ENCODE peak calls at places on chromosomes 7 and 10, in nine cellular contexts. H, S, T, O, R, Q, M, X and J are unnamed samples. For H3K4me1, the result is how much of the 10 kb centered on the place peaks cover.

GRCh38 chr7:103683348-103683747 is 237.3 kb upstream of the SLC26A5 start:
- DNase-seq in R (no peak), M (no peak), H (no peak), X (no peak), T (no peak), Q (no peak), O (no peak), S (no peak), J (no peak)

GRCh38 chr7:24732646-24733413 is 24.4 kb downstream of the GSDME start:
- DNase-seq in R (no peak), H (peak), O (no peak), T (no peak), X (no peak), M (no peak), S (no peak), Q (no peak), J (no peak)

GRCh38 chr10:3538291-3538849 is 246.6 kb downstream of the KLF6 start:
- DNase-seq in S (no peak), R (no peak), M (no peak), O (no peak), Q (no peak), X (no peak), H (no peak), T (no peak), J (no peak)

GRCh38 chr10:48543445-48543844 is 61.4 kb downstream of the ARHGAP22 start:
- DNase-seq in S (no peak), X (no peak), O (no peak), Q (no peak), M (no peak), R (no peak), T (no peak), H (no peak), J (no peak)

GRCh38 chr7:111842489-111842888 is 280.2 kb upstream of the IMMP2L start:
- DNase-seq in R (no peak), T (no peak), S (no peak), H (no peak), O (no peak), X (no peak), M (no peak), Q (no peak), J (no peak)

GRCh38 chr7:767941-768729 is 41.1 kb upstream of the PRKAR1B start:
- DNase-seq in M (no peak), X (no peak), Q (no peak), H (peak), O (no peak), R (peak), S (peak), T (peak), J (peak)

GRCh38 chr7:74051629-74052410 is 23.8 kb downstream of the ELN start:
- DNase-seq in H (peak), R (no peak), O (no peak), X (peak), T (peak), Q (no peak), S (peak), M (peak), J (no peak)

GRCh38 chr10:93160829-93161228 is 87.1 kb downstream of the CYP26A1 start:
- DNase-seq in O (no peak), X (peak), M (no peak), R (no peak), T (no peak), H (peak), S (no peak), Q (peak), J (no peak)

GRCh38 chr7:46059308-46060020 is 138.4 kb upstream of the IGFBP3 start:
- DNase-seq in Q (peak), S (no peak), O (no peak), X (peak), M (no peak), T (no peak), R (peak), H (no peak), J (no peak)

GRCh38 chr7:8378349-8379019 is 54.9 kb upstream of the NXPH1 start:
- DNase-seq in Q (no peak), S (no peak), O (no peak), T (peak), R (no peak), M (no peak), X (no peak), H (no peak), J (no peak)

GRCh38 chr7:77536017-77536412 is 1.1 kb upstream of the PTPN12 start:
- DNase-seq in S (no peak), M (no peak), H (no peak), X (no peak), T (no peak), Q (no peak), R (no peak), O (no peak), J (no peak)

GRCh38 chr7:76196786-76197185 is 4.9 kb upstream of the SRRM3 start:
- DNase-seq in M (no peak), O (no peak), X (no peak), H (no peak), T (no peak), Q (no peak), S (no peak), R (no peak), J (no peak)

GRCh38 chr7:83588602-83589240 is 60.2 kb downstream of the SEMA3E start:
- DNase-seq in S (no peak), O (no peak), X (no peak), R (no peak), Q (no peak), M (no peak), T (peak), H (no peak), J (no peak)

GRCh38 chr10:86363184-86363832 is 3.3 kb downstream of the GRID1 start:
- DNase-seq in R (no peak), T (no peak), S (peak), M (peak), X (peak), H (no peak), Q (peak), O (no peak), J (peak)

GRCh38 chr7:149546331-149546730 is 48.7 kb upstream of the ZNF746 start:
- DNase-seq in S (no peak), Q (no peak), R (no peak), O (no peak), H (no peak), X (no peak), M (no peak), T (no peak), J (no peak)

GRCh38 chr10:29397221-29397620 is 108.4 kb downstream of the LYZL1 start:
- DNase-seq in Q (no peak), M (no peak), R (no peak), T (no peak), X (no peak), O (no peak), H (no peak), S (no peak), J (no peak)

GRCh38 chr10:112775892-112776679 is 174.0 kb upstream of the TCF7L2 start:
- DNase-seq in T (peak), M (no peak), X (no peak), R (no peak), S (no peak), Q (no peak), O (no peak), H (no peak), J (no peak)

GRCh38 chr7:30896783-30897617 is 14.7 kb upstream of the AQP1 start:
- DNase-seq in M (peak), H (no peak), X (no peak), S (no peak), O (no peak), T (no peak), Q (no peak), R (no peak), J (no peak)

GRCh38 chr7:142791502-142791901 is 20.7 kb downstream of the PRSS2 start:
- DNase-seq in O (no peak), H (no peak), Q (no peak), X (no peak), M (no peak), R (no peak), S (no peak), T (no peak), J (no peak)

GRCh38 chr7:155961241-155962190 is 149.3 kb upstream of the SHH start:
- DNase-seq in Q (no peak), X (no peak), T (no peak), O (no peak), H (no peak), S (no peak), M (peak), R (no peak), J (no peak)

GRCh38 chr10:110577056-110577455 is 9.6 kb downstream of the SMC3 start:
- DNase-seq in O (no peak), H (peak), T (no peak), S (no peak), M (no peak), X (no peak), R (no peak), Q (no peak), J (no peak)

GRCh38 chr7:121800916-121801675 is 71.9 kb upstream of the PTPRZ1 start:
- DNase-seq in O (no peak), T (no peak), H (no peak), X (no peak), R (no peak), Q (no peak), M (no peak), S (no peak), J (no peak)

GRCh38 chr10:130570119-130570518 is 433.9 kb downstream of the GLRX3 start:
- DNase-seq in Q (no peak), X (no peak), O (no peak), H (no peak), S (no peak), R (no peak), M (no peak), T (no peak), J (no peak)

GRCh38 chr10:126255313-126255712 is 133.0 kb downstream of the ADAM12 start:
- DNase-seq in R (no peak), X (no peak), Q (no peak), S (no peak), O (no peak), H (no peak), T (no peak), M (no peak), J (no peak)

GRCh38 chr7:84354866-84355265 is 160.3 kb upstream of the SEMA3A start:
- DNase-seq in X (no peak), H (no peak), Q (no peak), O (no peak), M (no peak), T (no peak), R (no peak), S (no peak), J (no peak)

GRCh38 chr7:26705567-26705966 is 158.8 kb downstream of the SKAP2 start:
- DNase-seq in T (peak), H (peak), Q (no peak), O (no peak), X (no peak), S (no peak), R (peak), M (no peak), J (no peak)

GRCh38 chr7:128699196-128699712 is 27.2 kb downstream of the GARIN1A start:
- DNase-seq in Q (no peak), R (no peak), M (no peak), S (no peak), T (no peak), H (no peak), X (no peak), O (no peak), J (no peak)

GRCh38 chr7:152912511-152912910 is 153.0 kb downstream of the ACTR3B start:
- DNase-seq in O (no peak), H (no peak), R (no peak), Q (no peak), T (no peak), M (no peak), X (no peak), S (no peak), J (no peak)

GRCh38 chr7:144027070-144027469 is 21.7 kb upstream of the OR2A5 start:
- DNase-seq in R (no peak), X (no peak), M (no peak), Q (no peak), S (no peak), O (no peak), T (peak), H (peak), J (no peak)

GRCh38 chr7:107972075-107972482 is 30.9 kb downstream of the LAMB1 start:
- DNase-seq in H (peak), S (no peak), X (no peak), M (no peak), O (no peak), R (peak), T (peak), Q (peak), J (peak)

GRCh38 chr10:30813872-30814471 is 184.4 kb upstream of the LYZL2 start:
- DNase-seq in R (no peak), S (no peak), Q (no peak), M (no peak), X (no peak), O (no peak), T (no peak), H (peak), J (no peak)

GRCh38 chr7:153457796-153458195 is 594.4 kb upstream of the DPP6 start:
- DNase-seq in T (no peak), X (no peak), S (no peak), R (peak), M (no peak), Q (no peak), O (no peak), H (no peak), J (no peak)

GRCh38 chr7:7565746-7566650 is 686 bp upstream of the MIOS start:
- DNase-seq in M (peak), X (no peak), O (no peak), Q (no peak), R (no peak), T (peak), H (no peak), S (peak), J (no peak)

GRCh38 chr7:41416208-41416595 is 286.7 kb downstream of the INHBA start:
- DNase-seq in X (no peak), M (no peak), H (peak), Q (no peak), O (no peak), T (no peak), S (no peak), R (no peak), J (no peak)

GRCh38 chr7:78578701-78579100 is 780.1 kb downstream of the PHTF2 start:
- DNase-seq in T (no peak), Q (no peak), M (no peak), X (no peak), R (no peak), S (no peak), H (no peak), O (no peak), J (no peak)

GRCh38 chr7:78571292-78571691 is 772.7 kb downstream of the PHTF2 start:
- DNase-seq in R (no peak), S (no peak), T (no peak), Q (no peak), X (no peak), O (no peak), H (no peak), M (no peak), J (no peak)

DNA sequence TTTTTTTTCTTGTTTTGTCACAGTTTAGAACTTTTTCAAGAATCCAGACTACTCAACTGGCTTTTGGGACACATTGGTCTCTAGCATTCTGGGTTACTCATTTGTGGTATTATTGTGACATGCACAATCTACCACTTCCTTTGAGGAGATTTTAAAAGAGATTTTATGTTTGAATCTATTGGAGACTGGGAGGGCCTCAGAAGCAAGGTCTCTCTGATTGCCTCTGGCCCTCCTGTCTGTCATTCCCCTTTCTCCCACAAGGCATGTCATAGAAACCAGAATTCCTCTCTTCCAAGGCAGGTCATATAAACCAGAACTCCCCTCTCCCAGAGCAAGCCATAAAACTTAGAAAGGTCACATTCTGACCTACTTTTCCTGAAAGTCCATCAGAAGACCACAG is 777.6 kb downstream of the PHTF2 start:
- DNase-seq in H (no peak), Q (no peak), R (no peak), O (no peak), T (no peak), S (no peak), X (no peak), M (no peak), J (no peak)
- TF ChIP-seq CTCF in H (no peak), Q (no peak), R (no peak), O (no peak), T (no peak), S (no peak), X (no peak), M (no peak), J (no peak)

DNA sequence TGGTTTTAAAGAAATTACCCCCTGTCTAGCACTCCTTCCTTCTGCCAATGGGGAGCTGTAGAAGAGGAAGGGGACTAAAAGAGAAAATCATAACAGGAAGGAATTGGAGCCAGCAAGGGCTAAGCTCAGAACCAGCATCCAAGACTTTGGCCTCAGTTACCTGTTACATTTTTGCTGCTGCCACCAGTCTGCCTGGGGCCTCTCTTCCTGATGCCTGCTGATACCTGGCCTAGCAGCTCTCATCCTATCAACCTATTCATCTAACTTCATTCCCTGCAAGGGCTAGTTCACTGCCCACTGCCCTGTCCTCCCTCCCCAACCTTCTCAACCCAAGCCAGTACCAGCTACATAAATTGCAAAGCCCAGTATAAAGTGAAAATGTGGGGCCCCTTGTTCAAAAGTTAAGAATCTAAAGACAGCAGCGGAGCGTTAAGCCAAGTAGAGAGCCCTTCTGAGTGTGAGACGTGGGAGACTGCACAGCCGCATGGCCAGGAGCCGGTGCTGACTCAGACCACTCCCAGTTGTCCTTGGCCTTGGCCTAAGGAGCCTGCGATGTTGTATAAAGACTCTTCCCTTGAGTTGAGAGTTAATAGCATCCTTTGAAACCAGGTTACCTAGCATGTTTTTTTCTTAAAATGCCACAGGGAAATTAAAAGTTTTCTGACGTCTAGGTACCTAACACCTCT is 13.2 kb upstream of the AOC1 start:
- DNase-seq in O (no peak), H (no peak), R (no peak), Q (no peak), X (no peak), M (no peak), S (no peak), T (no peak), J (peak)
- H3K4me1 ChIP-seq in O (under half), H (under half), R (under half), Q (under half), X (under half), M (under half), S (under half), T (under half), J (under half)

DNA sequence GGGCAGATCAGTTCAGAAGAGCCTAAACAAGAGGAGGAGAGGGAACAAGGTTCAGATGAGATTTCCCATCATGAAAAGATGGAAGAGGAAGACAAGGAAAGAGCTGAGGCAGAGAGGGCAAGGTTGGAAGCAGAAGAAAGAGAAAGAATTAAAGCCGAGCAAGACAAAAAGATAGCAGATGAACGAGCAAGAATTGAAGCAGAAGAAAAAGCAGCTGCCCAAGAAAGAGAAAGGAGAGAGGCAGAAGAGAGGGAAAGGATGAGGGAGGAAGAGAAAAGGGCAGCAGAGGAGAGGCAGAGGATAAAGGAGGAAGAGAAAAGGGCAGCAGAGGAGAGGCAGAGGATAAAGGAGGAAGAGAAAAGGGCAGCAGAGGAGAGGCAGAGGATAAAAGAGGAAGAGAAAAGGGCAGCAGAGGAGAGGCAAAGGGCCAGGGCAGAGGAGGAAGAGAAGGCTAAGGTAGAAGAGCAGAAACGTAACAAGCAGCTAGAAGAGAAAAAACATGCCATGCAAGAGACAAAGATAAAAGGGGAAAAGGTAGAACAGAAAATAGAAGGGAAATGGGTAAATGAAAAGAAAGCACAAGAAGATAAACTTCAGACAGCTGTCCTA is 52.7 kb upstream of the AGBL3 start:
- DNase-seq in R (no peak), X (no peak), Q (no peak), M (no peak), O (no peak), T (no peak), S (no peak), H (no peak), J (no peak)
- H3K27ac ChIP-seq in R (peak), X (no peak), Q (peak), M (peak), O (peak), T (no peak), S (peak), H (peak), J (peak)

DNA sequence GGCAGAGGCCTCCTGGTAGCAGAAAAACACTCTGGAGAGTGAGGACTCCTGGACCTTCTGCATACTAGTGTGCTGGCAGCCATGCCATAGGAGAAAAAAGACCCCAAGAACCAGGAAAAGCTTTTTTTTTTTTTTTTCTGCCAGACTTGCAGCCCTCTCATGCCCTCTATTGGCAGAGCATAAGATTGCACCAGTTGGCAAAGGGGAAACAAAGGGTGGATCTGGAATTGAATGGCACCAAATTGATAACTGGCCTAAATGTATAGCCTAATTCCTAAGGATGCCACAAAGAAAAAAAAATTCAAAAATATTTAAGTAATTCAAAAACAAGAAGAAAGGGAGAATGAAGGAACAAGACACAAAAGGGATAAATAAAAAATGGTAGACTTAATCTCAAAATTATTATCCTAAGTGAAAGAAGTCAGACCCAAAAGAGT is 112.5 kb upstream of the GHITM start:
- DNase-seq in Q (no peak), O (no peak), M (no peak), S (no peak), H (no peak), X (no peak), T (peak), R (no peak), J (no peak)
- TF ChIP-seq CTCF in Q (peak), O (peak), M (peak), S (peak), H (peak), X (peak), T (peak), R (no peak), J (no peak)

GRCh38 chr10:23172429-23172828 is 19.7 kb upstream of the PTF1A start:
- DNase-seq in R (no peak), X (no peak), S (no peak), H (no peak), O (no peak), M (no peak), T (peak), Q (no peak), J (no peak)
- H3K4me1 ChIP-seq in R (under half), X (under half), S (under half), H (under half), O (under half), M (under half), T (under half), Q (under half), J (under half)

GRCh38 chr10:124997791-124998623 is 56.1 kb downstream of the ZRANB1 start:
- DNase-seq in R (peak), T (no peak), Q (no peak), O (no peak), X (peak), M (no peak), H (no peak), S (peak), J (peak)

GRCh38 chr10:124997246-124997790 is 55.4 kb downstream of the ZRANB1 start:
- DNase-seq in M (no peak), R (peak), T (no peak), H (no peak), S (no peak), Q (no peak), X (no peak), O (no peak), J (no peak)

GRCh38 chr10:125000366-125001312 is 58.7 kb downstream of the ZRANB1 start:
- DNase-seq in S (no peak), O (no peak), T (peak), H (peak), X (no peak), M (no peak), Q (no peak), R (peak), J (peak)

GRCh38 chr10:124999433-125000365 is 57.8 kb downstream of the ZRANB1 start:
- DNase-seq in R (peak), Q (peak), O (no peak), T (peak), X (peak), M (peak), H (peak), S (peak), J (peak)

GRCh38 chr10:124998624-124999291 is 56.8 kb downstream of the ZRANB1 start:
- DNase-seq in H (no peak), T (no peak), Q (no peak), M (no peak), S (peak), R (peak), X (no peak), O (no peak), J (peak)
- H3K27ac ChIP-seq in H (peak), T (peak), Q (peak), M (no peak), S (peak), R (peak), X (peak), O (no peak), J (peak)